ENCODE peak calls at places on chromosomes 7 and 10, in ten cellular contexts. D is suprapubic skin, V is sigmoid colon, R is mesendoderm, H is colonic mucosa, G is adrenal gland, B is prostate gland, Z is endothelial cell of umbilical vein, X is substantia nigra, Y is IMR-90. U is an unnamed sample.

GRCh38 chr7:140212100-140212881 is 35.5 kb upstream of the KDM7A start:
- DNase-seq in D (no peak), V (no peak), R (no peak), H (peak), G (no peak), B (no peak), Z (no peak), X (no peak), Y (peak), U (no peak)

GRCh38 chr10:115030483-115031200 is 62.5 kb upstream of the ATRNL1 start:
- DNase-seq in D (no peak), V (no peak), R (peak), H (no peak), G (no peak), B (no peak), Z (no peak), X (no peak), Y (no peak), U (no peak)

GRCh38 chr7:1693991-1694524 is 24.0 kb downstream of the ELFN1 start:
- DNase-seq in D (peak), V (peak), R (peak), H (no peak), G (peak), B (no peak), Z (no peak), X (no peak), Y (peak), U (peak)

GRCh38 chr7:80319461-80319860 is 184.8 kb downstream of the GNAI1 start:
- DNase-seq in D (no peak), V (no peak), R (no peak), H (no peak), G (no peak), B (no peak), Z (no peak), X (no peak), Y (no peak), U (no peak)

GRCh38 chr7:139914306-139914747 is 85.3 kb downstream of the TBXAS1 start:
- DNase-seq in D (no peak), V (no peak), R (no peak), H (no peak), G (no peak), B (no peak), Z (peak), X (no peak), Y (peak), U (no peak)

GRCh38 chr7:75646551-75647102 is 92.1 kb downstream of the HIP1 start:
- DNase-seq in D (no peak), V (no peak), R (peak), H (no peak), G (no peak), B (no peak), Z (no peak), X (no peak), Y (no peak), U (no peak)

GRCh38 chr7:129218514-129219036 is 6.3 kb upstream of the AHCYL2 start:
- DNase-seq in D (peak), V (peak), R (peak), H (peak), G (peak), B (peak), Z (peak), X (peak), Y (peak), U (peak)

GRCh38 chr10:79193694-79194382 is 125.1 kb downstream of the ZMIZ1 start:
- DNase-seq in D (no peak), V (no peak), R (no peak), H (no peak), G (no peak), B (no peak), Z (no peak), X (no peak), Y (no peak), U (no peak)

GRCh38 chr10:92640110-92640509 is 47.2 kb downstream of the KIF11 start:
- DNase-seq in D (no peak), V (no peak), R (no peak), H (no peak), G (peak), B (no peak), Z (peak), X (no peak), Y (peak), U (no peak)

GRCh38 chr7:424301-424935 is 95.2 kb downstream of the PDGFA start:
- DNase-seq in D (no peak), V (no peak), R (no peak), H (no peak), G (no peak), B (no peak), Z (no peak), X (no peak), Y (no peak), U (no peak)

GRCh38 chr10:109282510-109282909 is 640.8 kb downstream of the XPNPEP1 start:
- DNase-seq in D (no peak), V (no peak), R (no peak), H (no peak), G (no peak), B (no peak), Z (no peak), X (no peak), Y (peak), U (no peak)

GRCh38 chr7:143408247-143408685 is 390 bp downstream of the EPHA1 start:
- DNase-seq in D (no peak), V (no peak), R (no peak), H (no peak), G (no peak), B (no peak), Z (no peak), X (no peak), Y (no peak), U (no peak)

GRCh38 chr7:134619627-134620331 is 26.9 kb upstream of the BPGM start:
- DNase-seq in D (no peak), V (no peak), R (no peak), H (no peak), G (no peak), B (no peak), Z (peak), X (no peak), Y (peak), U (no peak)

GRCh38 chr7:116353614-116354013 is 143.3 kb downstream of the TES start:
- DNase-seq in D (no peak), V (peak), R (peak), H (peak), G (peak), B (no peak), Z (no peak), X (no peak), Y (no peak), U (no peak)

GRCh38 chr10:101693701-101694055 is 1.3 kb downstream of the FBXW4 start:
- DNase-seq in D (no peak), V (no peak), R (peak), H (peak), G (no peak), B (peak), Z (no peak), X (no peak), Y (peak), U (no peak)

GRCh38 chr10:108735380-108735779 is 1187.9 kb downstream of the XPNPEP1 start:
- DNase-seq in D (no peak), V (no peak), R (no peak), H (no peak), G (no peak), B (no peak), Z (no peak), X (no peak), Y (peak), U (no peak)

GRCh38 chr7:36648441-36648840 is 75.9 kb downstream of the AOAH start:
- DNase-seq in D (no peak), V (no peak), R (no peak), H (no peak), G (no peak), B (no peak), Z (no peak), X (no peak), Y (no peak), U (no peak)

GRCh38 chr7:138556771-138557484 is 96.9 kb downstream of the TRIM24 start:
- DNase-seq in D (no peak), V (no peak), R (peak), H (no peak), G (no peak), B (no peak), Z (no peak), X (no peak), Y (no peak), U (no peak)

GRCh38 chr7:132390705-132391104 is 185.6 kb downstream of the PLXNA4 start:
- DNase-seq in D (no peak), V (no peak), R (no peak), H (no peak), G (no peak), B (no peak), Z (no peak), X (no peak), Y (peak), U (no peak)

GRCh38 chr10:101935431-101935830 is 91.8 kb upstream of the KCNIP2 start:
- DNase-seq in D (no peak), V (no peak), R (no peak), H (no peak), G (no peak), B (no peak), Z (no peak), X (no peak), Y (no peak), U (no peak)

GRCh38 chr10:119370046-119370770 is 162.8 kb downstream of the GRK5 start:
- DNase-seq in D (no peak), V (no peak), R (peak), H (no peak), G (no peak), B (no peak), Z (peak), X (no peak), Y (peak), U (no peak)

GRCh38 chr10:112952282-112952991 is 2.4 kb downstream of the TCF7L2 start:
- DNase-seq in D (no peak), V (peak), R (no peak), H (no peak), G (peak), B (no peak), Z (no peak), X (peak), Y (peak), U (no peak)

GRCh38 chr7:95929710-95930295 is 157.4 kb downstream of the DYNC1I1 start:
- DNase-seq in D (no peak), V (no peak), R (no peak), H (no peak), G (no peak), B (no peak), Z (no peak), X (no peak), Y (no peak), U (no peak)

GRCh38 chr7:48106906-48107659 is 18.0 kb downstream of the UPP1 start:
- DNase-seq in D (no peak), V (no peak), R (no peak), H (no peak), G (no peak), B (no peak), Z (no peak), X (no peak), Y (no peak), U (no peak)

GRCh38 chr7:136389933-136390332 is 412.8 kb upstream of the MTPN start:
- DNase-seq in D (no peak), V (no peak), R (peak), H (no peak), G (no peak), B (no peak), Z (no peak), X (no peak), Y (no peak), U (no peak)

GRCh38 chr7:149558149-149558861 is 60.7 kb upstream of the ZNF746 start:
- DNase-seq in D (no peak), V (no peak), R (no peak), H (no peak), G (peak), B (no peak), Z (no peak), X (no peak), Y (peak), U (peak)

GRCh38 chr7:22231806-22232205 is 125.1 kb downstream of the RAPGEF5 start:
- DNase-seq in D (no peak), V (no peak), R (no peak), H (no peak), G (no peak), B (no peak), Z (no peak), X (no peak), Y (no peak), U (no peak)

GRCh38 chr10:133182791-133183645 is 23.0 kb downstream of the KNDC1 start:
- DNase-seq in D (no peak), V (no peak), R (no peak), H (no peak), G (no peak), B (no peak), Z (no peak), X (no peak), Y (no peak), U (no peak)

GRCh38 chr7:129122751-129123516 is 21.6 kb upstream of the TSPAN33 start:
- DNase-seq in D (no peak), V (no peak), R (no peak), H (no peak), G (no peak), B (no peak), Z (peak), X (no peak), Y (peak), U (no peak)

GRCh38 chr10:3948843-3949242 is 163.8 kb upstream of the KLF6 start:
- DNase-seq in D (no peak), V (no peak), R (no peak), H (no peak), G (peak), B (no peak), Z (peak), X (no peak), Y (peak), U (no peak)

GRCh38 chr7:134988161-134988560 is 1.9 kb downstream of the AGBL3 start:
- DNase-seq in D (no peak), V (no peak), R (no peak), H (no peak), G (no peak), B (no peak), Z (no peak), X (no peak), Y (no peak), U (no peak)

GRCh38 chr7:88442417-88442816 is 135.7 kb upstream of the STEAP4 start:
- DNase-seq in D (no peak), V (no peak), R (no peak), H (no peak), G (no peak), B (no peak), Z (no peak), X (no peak), Y (no peak), U (no peak)

GRCh38 chr10:118595598-118596425 is at the start of gene PRLHR:
- DNase-seq in D (no peak), V (no peak), R (peak), H (no peak), G (peak), B (no peak), Z (no peak), X (peak), Y (peak), U (no peak)

GRCh38 chr7:140478361-140479061 is 794 bp downstream of the MKRN1 start:
- DNase-seq in D (peak), V (peak), R (peak), H (peak), G (peak), B (peak), Z (peak), X (peak), Y (peak), U (peak)

GRCh38 chr10:87523731-87524130 is 19.0 kb downstream of the MINPP1 start:
- DNase-seq in D (no peak), V (no peak), R (no peak), H (no peak), G (no peak), B (no peak), Z (no peak), X (no peak), Y (no peak), U (no peak)
- H3K27ac ChIP-seq in D (no peak), V (no peak), R (no peak), H (no peak), G (peak), B (no peak), Z (no peak), X (no peak), Y (no peak), U (no peak)

GRCh38 chr10:62394556-62395018 is 20.4 kb downstream of the ZNF365 start:
- DNase-seq in D (no peak), V (no peak), R (peak), H (no peak), G (no peak), B (no peak), Z (no peak), X (no peak), Y (no peak), U (no peak)
- H3K27ac ChIP-seq in D (no peak), V (no peak), R (no peak), H (no peak), G (no peak), B (no peak), Z (no peak), X (peak), Y (no peak), U (no peak)

DNA sequence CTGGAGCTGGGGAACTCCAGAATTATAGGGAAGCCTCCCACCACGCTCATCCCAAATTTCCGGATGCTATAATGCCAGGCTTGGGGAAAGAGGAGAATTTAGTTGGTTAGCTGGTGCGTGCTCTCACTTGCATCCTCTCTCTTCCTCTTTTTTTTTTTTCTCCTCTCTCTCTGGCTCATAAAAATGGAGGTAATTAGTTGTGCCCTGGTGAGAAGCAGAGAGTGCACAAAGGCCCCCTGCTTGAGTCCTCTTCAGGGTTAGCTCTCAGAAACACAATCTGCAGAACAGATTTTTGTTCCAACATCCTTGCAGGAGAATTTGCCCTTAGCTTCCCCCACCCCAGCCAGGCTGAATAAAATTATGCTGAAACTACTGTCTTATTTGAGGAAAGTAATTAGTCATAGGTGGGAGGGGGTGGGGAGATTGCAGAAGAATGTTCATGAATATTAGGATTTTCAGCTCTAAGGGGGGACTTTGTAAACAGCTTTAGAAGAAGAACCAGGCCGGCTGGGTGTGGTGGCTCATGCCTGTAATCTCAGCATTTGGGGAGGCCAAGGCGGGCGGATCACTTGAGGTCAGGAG is 7.6 kb downstream of the SERPINE1 start:
- DNase-seq in D (no peak), V (no peak), R (no peak), H (no peak), G (no peak), B (no peak), Z (peak), X (no peak), Y (no peak), U (no peak)
- H3K27ac ChIP-seq in D (no peak), V (no peak), R (no peak), H (no peak), G (no peak), B (no peak), Z (no peak), X (no peak), Y (peak), U (peak)

DNA sequence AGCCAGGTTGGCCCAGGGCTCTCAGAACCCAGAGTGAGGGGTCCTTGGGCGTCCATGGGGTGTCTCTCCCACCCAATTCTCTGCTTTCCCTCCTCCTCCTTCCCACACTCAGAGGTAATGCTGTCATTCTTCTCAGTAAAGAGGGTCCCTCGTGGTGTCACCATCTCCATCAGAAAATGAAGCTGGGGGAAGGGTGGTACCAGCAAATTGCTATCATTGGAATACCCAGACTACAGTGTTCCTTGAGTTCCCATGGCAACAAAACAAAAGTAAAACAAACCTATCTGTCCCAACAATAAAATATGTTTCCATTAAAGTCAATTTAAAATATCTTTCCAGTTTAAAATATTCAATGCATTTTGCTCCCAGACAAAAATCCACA is 181.9 kb downstream of the ARID5B start:
- DNase-seq in D (no peak), V (no peak), R (peak), H (no peak), G (no peak), B (no peak), Z (peak), X (no peak), Y (no peak), U (no peak)
- H3K27ac ChIP-seq in D (peak), V (peak), R (no peak), H (peak), G (peak), B (peak), Z (peak), X (peak), Y (peak), U (peak)

GRCh38 chr7:43895847-43896415 is 10.5 kb downstream of the URGCP start:
- DNase-seq in D (no peak), V (no peak), R (no peak), H (no peak), G (no peak), B (no peak), Z (no peak), X (no peak), Y (no peak), U (no peak)
- H3K27ac ChIP-seq in D (no peak), V (no peak), R (no peak), H (no peak), G (no peak), B (no peak), Z (no peak), X (no peak), Y (no peak), U (no peak)

U was measured in caudate nucleus.